ENCODE peak calls at places on chromosome 2, in five cellular contexts. Z, U, P, V and A are unnamed samples.
A peak's percentile ranks its signal among the peaks of the same experiment; 100 is the strongest.

GRCh38 chr2:102103992-102104871 is 38.3 kb upstream of the IL1R1 start:
- DNase-seq in P (peak; percentile 98), Z (no peak), V (no peak), U (no peak), A (peak; percentile 93)

GRCh38 chr2:128375454-128375853 is 56.8 kb upstream of the HS6ST1 start:
- DNase-seq in U (no peak), P (no peak), Z (no peak), V (no peak), A (no peak)

GRCh38 chr2:230925879-230926765 is 1.1 kb upstream of the GPR55 start:
- DNase-seq in V (peak; percentile 70), P (no peak), U (no peak), Z (no peak), A (no peak)

GRCh38 chr2:241775223-241776177 is 1.1 kb upstream of the GAL3ST2 start:
- DNase-seq in Z (peak; percentile 59), P (peak; percentile 17), U (no peak), V (peak; percentile 39), A (no peak)

GRCh38 chr2:167127135-167127534 is 238.9 kb downstream of the XIRP2 start:
- DNase-seq in Z (peak; percentile 33), U (no peak), V (no peak), P (peak; percentile 44), A (peak; percentile 58)

GRCh38 chr2:218255441-218255840 is 5.4 kb upstream of the GPBAR1 start:
- DNase-seq in P (peak; percentile 81), Z (no peak), U (no peak), V (no peak), A (peak; percentile 67)

GRCh38 chr2:239328306-239329191 is 72.3 kb downstream of the HDAC4 start:
- DNase-seq in P (peak; percentile 81), Z (no peak), U (no peak), V (peak; percentile 55), A (peak; percentile 93)

GRCh38 chr2:150307258-150307657 is 180.2 kb downstream of the RND3 start:
- DNase-seq in Z (no peak), V (no peak), U (no peak), P (no peak), A (no peak)

GRCh38 chr2:85649201-85650190 is 18.5 kb downstream of the SFTPB start:
- DNase-seq in V (no peak), U (no peak), P (peak; percentile 72), Z (no peak), A (peak; percentile 83)

GRCh38 chr2:133194777-133195335 is 373.4 kb downstream of the NCKAP5 start:
- DNase-seq in U (no peak), V (no peak), P (no peak), Z (no peak), A (no peak)

GRCh38 chr2:237234268-237234667 is 148.6 kb downstream of the COPS8 start:
- DNase-seq in P (no peak), Z (no peak), U (no peak), V (no peak), A (no peak)

GRCh38 chr2:84878896-84879594 is 1.8 kb downstream of the TRABD2A start:
- DNase-seq in V (no peak), Z (no peak), P (peak; percentile 33), U (no peak), A (no peak)

GRCh38 chr2:41720702-41721344 is 327.0 kb upstream of the PKDCC start:
- DNase-seq in V (no peak), P (no peak), Z (no peak), U (no peak), A (no peak)

GRCh38 chr2:45734336-45734735 is 82.9 kb downstream of the PRKCE start:
- DNase-seq in Z (no peak), U (no peak), P (no peak), V (no peak), A (no peak)

GRCh38 chr2:218284106-218284811 is 8.0 kb downstream of the TMBIM1 start:
- DNase-seq in U (no peak), V (no peak), Z (no peak), P (peak; percentile 94), A (peak; percentile 82)

GRCh38 chr2:25688236-25688635 is 14.9 kb upstream of the DTNB start:
- DNase-seq in U (no peak), P (no peak), Z (no peak), V (no peak), A (no peak)

DNA sequence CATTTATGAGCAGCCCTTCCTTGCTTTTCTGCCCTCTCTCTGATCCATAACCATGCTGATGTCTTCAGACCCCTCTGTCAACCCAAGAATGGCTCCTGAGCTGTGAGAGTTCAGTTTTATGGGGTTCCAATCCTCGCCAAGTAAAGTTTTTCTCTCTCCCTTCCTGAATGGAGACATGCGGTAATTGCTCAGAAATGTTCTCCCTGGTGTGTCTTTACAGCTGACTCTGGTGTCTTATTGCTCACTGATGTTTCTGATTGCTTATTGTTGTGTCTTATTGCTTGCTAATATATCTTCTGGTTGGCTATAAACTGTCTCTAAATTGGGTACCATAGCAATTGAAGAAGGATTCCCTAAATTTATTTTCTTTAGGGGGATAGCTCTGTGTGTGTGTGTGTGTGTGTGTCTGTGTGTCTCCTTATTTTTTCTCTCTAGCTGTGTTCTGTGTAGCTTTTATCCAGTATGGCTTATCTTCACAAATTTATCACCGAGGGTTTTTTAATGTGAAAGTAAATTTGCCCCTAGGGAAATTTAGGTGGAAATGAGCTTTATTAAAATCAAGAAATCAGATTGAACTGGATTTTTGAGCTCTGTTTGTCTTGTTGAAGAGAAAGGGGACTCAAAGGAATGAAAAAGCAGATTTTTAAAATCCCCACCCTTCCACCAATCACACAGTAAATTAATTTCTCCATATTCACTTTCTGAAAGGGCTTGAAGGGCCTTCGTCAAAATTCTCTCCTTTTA is 19.5 kb downstream of the MGAT5 start:
- DNase-seq in V (no peak), Z (no peak), P (no peak), U (no peak), A (no peak)
- H3K9ac ChIP-seq in V (no peak overlapping the region), Z (no peak overlapping the region), P (no peak overlapping the region), U (no peak overlapping the region), A (no peak overlapping the region)

DNA sequence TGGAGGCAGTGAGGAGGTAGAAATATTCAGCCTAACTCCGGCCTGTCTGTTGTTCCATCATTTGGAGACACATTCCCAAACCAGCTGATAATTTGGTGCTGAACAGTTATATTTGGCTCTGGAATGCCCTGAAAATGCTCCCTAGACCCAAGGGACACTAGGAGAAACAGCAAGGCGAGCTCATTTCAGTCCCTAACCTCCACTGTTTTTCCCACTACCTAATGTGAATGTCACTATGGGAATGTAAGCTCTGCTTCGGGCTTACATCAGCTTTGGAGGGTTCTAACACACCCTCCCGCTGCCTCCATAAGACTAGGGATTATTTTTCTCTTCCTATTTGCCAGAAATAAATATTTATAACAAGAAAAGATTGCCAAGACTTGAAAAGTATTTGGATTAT is 103.5 kb downstream of the ANTXR1 start:
- DNase-seq in P (peak; percentile 23), Z (no peak), V (no peak), U (no peak), A (no peak)
- H3K9me3 ChIP-seq in P (no peaks in the 10 kb centered on the region), Z (no peaks in the 10 kb centered on the region), V (no peaks in the 10 kb centered on the region), U (no peaks in the 10 kb centered on the region), A (no peaks in the 10 kb centered on the region)

GRCh38 chr2:86821306-86821705 is 30.6 kb upstream of the CD8A start:
- DNase-seq in U (no peak), V (no peak), P (no peak), Z (no peak), A (no peak)

GRCh38 chr2:86815616-86816015 is 24.9 kb upstream of the CD8A start:
- DNase-seq in Z (no peak), U (no peak), V (no peak), P (no peak), A (no peak)

GRCh38 chr2:86818967-86819366 is 28.3 kb upstream of the CD8A start:
- DNase-seq in P (no peak), U (no peak), Z (no peak), V (no peak), A (no peak)

GRCh38 chr2:86821842-86822241 is 31.1 kb upstream of the CD8A start:
- DNase-seq in Z (no peak), V (no peak), U (no peak), P (no peak), A (no peak)

DNA sequence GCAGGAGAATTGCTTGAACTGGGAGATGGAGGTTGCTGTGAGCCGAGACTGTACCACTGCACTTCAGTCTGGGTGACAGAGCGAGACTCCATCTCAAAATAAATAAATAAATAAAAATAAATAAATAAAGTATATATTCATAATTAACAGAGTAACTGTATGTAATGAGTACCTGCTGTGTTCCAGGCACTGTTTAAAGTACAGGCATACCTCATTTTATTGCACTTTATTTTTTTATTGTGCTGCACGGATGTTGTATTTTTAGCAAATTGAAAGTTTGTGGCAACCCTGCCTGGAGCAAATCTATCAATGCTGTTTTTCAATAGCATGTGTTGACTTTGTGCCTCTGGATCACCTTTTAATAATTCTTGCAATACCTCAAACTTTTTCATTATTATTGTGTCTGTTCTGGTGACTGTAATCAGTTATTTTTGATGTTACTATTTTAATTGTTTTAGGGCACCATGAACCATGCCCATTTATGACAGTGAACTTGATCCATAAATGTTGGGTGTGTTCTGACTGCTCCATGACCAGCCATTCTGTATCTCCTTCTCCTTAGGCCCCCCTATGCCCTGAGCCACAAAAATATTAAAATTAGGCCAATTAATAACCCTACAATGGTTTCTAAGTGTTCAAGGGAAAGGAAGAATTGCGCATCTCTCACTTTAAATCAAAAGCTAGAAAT is 27.5 kb upstream of the CD8A start:
- DNase-seq in V (no peak), U (no peak), P (no peak), Z (no peak), A (no peak)
- H3K9ac ChIP-seq in V (no peak overlapping the region), U (no peak overlapping the region), P (no peak overlapping the region), Z (no peak overlapping the region), A (no peak overlapping the region)

DNA sequence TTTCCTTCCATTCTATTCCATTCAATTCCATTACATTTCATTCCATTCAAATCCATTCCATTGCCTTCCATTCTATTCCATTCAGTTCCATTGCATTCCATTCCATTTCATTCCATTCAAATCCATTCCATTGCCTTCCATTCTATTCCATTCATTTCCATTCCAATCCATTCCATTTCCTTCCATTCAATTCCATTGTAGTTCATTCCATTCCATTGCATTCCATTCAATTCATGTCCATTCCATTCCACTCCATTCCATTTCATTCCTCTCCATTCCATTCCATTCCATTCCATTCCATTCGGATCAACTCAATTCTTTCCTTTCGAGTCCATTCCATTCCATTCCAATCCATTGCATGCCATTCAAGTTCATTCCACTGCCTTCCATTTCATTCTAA is 1128.3 kb downstream of the RPIA start:
- DNase-seq in Z (no peak), V (no peak), U (no peak), P (no peak), A (no peak)
- H3K9me3 ChIP-seq in Z (no peaks in the 10 kb centered on the region), V (no peaks in the 10 kb centered on the region), U (peaks cover 4% of the 10 kb centered on the region), P (peaks cover 7% of the 10 kb centered on the region), A (peaks cover 14% of the 10 kb centered on the region)

GRCh38 chr2:47172922-47173695 is 18.0 kb upstream of the STPG4 start:
- DNase-seq in U (no peak), Z (no peak), P (peak; percentile 39), V (no peak), A (no peak)
- H3K9ac ChIP-seq in U (no peak overlapping the region), Z (peak overlapping the region; percentile 99), P (peak overlapping the region; percentile 99), V (peak overlapping the region; percentile 94), A (peak overlapping the region; percentile 99)

GRCh38 chr2:156958374-156958773 is 299.1 kb upstream of the GALNT5 start:
- DNase-seq in Z (no peak), P (no peak), V (no peak), U (no peak), A (no peak)
- H3K9me3 ChIP-seq in Z (peaks cover 57% of the 10 kb centered on the region), P (no peaks in the 10 kb centered on the region), V (peaks cover 23% of the 10 kb centered on the region), U (peaks cover 14% of the 10 kb centered on the region), A (no peaks in the 10 kb centered on the region)